ENCODE peak calls at places on chromosomes 6 and 20, in nine cellular contexts. One of them, this sample, is unnamed.

GRCh38 chr6:110233769-110234374 is 53.6 kb downstream of the CDC40 start:
- DNase-seq in PC-3: no peak
- DNase-seq in CD8-positive, alpha-beta memory T cell: no peak
- DNase-seq in right lobe of liver: no peak
- DNase-seq in transverse colon: no peak
- DNase-seq in GM23248: peak; percentile 30
- DNase-seq in uterus: no peak
- DNase-seq in pancreas: no peak
- DNase-seq in ovary: no peak
- DNase-seq in this sample: no peak

GRCh38 chr20:4040283-4041179 is 25.2 kb upstream of the RNF24 start:
- DNase-seq in GM23248: no peak
- DNase-seq in transverse colon: peak; percentile 29
- DNase-seq in CD8-positive, alpha-beta memory T cell: no peak
- DNase-seq in right lobe of liver: no peak
- DNase-seq in PC-3: peak; percentile 23
- DNase-seq in uterus: no peak
- DNase-seq in pancreas: no peak
- DNase-seq in ovary: no peak
- DNase-seq in this sample: no peak

GRCh38 chr6:113718588-113718987 is 138.6 kb upstream of the MARCKS start:
- DNase-seq in uterus: no peak
- DNase-seq in pancreas: no peak
- DNase-seq in PC-3: no peak
- DNase-seq in CD8-positive, alpha-beta memory T cell: no peak
- DNase-seq in right lobe of liver: no peak
- DNase-seq in ovary: no peak
- DNase-seq in transverse colon: no peak
- DNase-seq in GM23248: no peak
- DNase-seq in this sample: no peak

GRCh38 chr6:56223995-56224394 is 23.4 kb downstream of the COL21A1 start:
- DNase-seq in pancreas: no peak
- DNase-seq in transverse colon: no peak
- DNase-seq in CD8-positive, alpha-beta memory T cell: no peak
- DNase-seq in GM23248: peak; percentile 86
- DNase-seq in ovary: no peak
- DNase-seq in right lobe of liver: no peak
- DNase-seq in uterus: no peak
- DNase-seq in PC-3: peak; percentile 97
- DNase-seq in this sample: peak; percentile 79

GRCh38 chr6:52779237-52779636 is 16.0 kb upstream of the GSTA2 start:
- DNase-seq in ovary: no peak
- DNase-seq in transverse colon: no peak
- DNase-seq in pancreas: no peak
- DNase-seq in uterus: no peak
- DNase-seq in PC-3: no peak
- DNase-seq in right lobe of liver: no peak
- DNase-seq in CD8-positive, alpha-beta memory T cell: no peak
- DNase-seq in GM23248: no peak
- DNase-seq in this sample: no peak

GRCh38 chr6:111530777-111531176 is 47.8 kb upstream of the REV3L start:
- DNase-seq in CD8-positive, alpha-beta memory T cell: no peak
- DNase-seq in right lobe of liver: no peak
- DNase-seq in pancreas: no peak
- DNase-seq in uterus: no peak
- DNase-seq in PC-3: no peak
- DNase-seq in transverse colon: no peak
- DNase-seq in ovary: no peak
- DNase-seq in GM23248: no peak
- DNase-seq in this sample: no peak

GRCh38 chr6:74863968-74864367 is 341.9 kb downstream of the COL12A1 start:
- DNase-seq in GM23248: no peak
- DNase-seq in CD8-positive, alpha-beta memory T cell: no peak
- DNase-seq in transverse colon: no peak
- DNase-seq in uterus: peak; percentile 55
- DNase-seq in PC-3: no peak
- DNase-seq in pancreas: no peak
- DNase-seq in right lobe of liver: no peak
- DNase-seq in ovary: no peak
- DNase-seq in this sample: no peak

GRCh38 chr20:11726021-11726420 is 191.7 kb upstream of the BTBD3 start:
- DNase-seq in right lobe of liver: no peak
- DNase-seq in ovary: no peak
- DNase-seq in CD8-positive, alpha-beta memory T cell: no peak
- DNase-seq in pancreas: no peak
- DNase-seq in PC-3: no peak
- DNase-seq in GM23248: no peak
- DNase-seq in transverse colon: no peak
- DNase-seq in uterus: no peak
- DNase-seq in this sample: peak; percentile 5

GRCh38 chr20:56875052-56875663 is 246.1 kb downstream of the TFAP2C start:
- DNase-seq in PC-3: peak; percentile 99
- DNase-seq in transverse colon: peak; percentile 10
- DNase-seq in uterus: no peak
- DNase-seq in CD8-positive, alpha-beta memory T cell: no peak
- DNase-seq in ovary: no peak
- DNase-seq in right lobe of liver: no peak
- DNase-seq in GM23248: peak; percentile 88
- DNase-seq in pancreas: no peak
- DNase-seq in this sample: peak; percentile 85

GRCh38 chr20:35742741-35743523 is 872 bp upstream of the RBM39 start:
- DNase-seq in uterus: no peak
- DNase-seq in pancreas: no peak
- DNase-seq in ovary: no peak
- DNase-seq in transverse colon: no peak
- DNase-seq in PC-3: no peak
- DNase-seq in right lobe of liver: no peak
- DNase-seq in CD8-positive, alpha-beta memory T cell: no peak
- DNase-seq in GM23248: peak; percentile 34
- DNase-seq in this sample: no peak

GRCh38 chr20:56237337-56237736 is 11.2 kb upstream of the MC3R start:
- DNase-seq in GM23248: no peak
- DNase-seq in ovary: no peak
- DNase-seq in pancreas: no peak
- DNase-seq in uterus: no peak
- DNase-seq in right lobe of liver: no peak
- DNase-seq in transverse colon: no peak
- DNase-seq in CD8-positive, alpha-beta memory T cell: no peak
- DNase-seq in PC-3: no peak
- DNase-seq in this sample: no peak

GRCh38 chr6:6905961-6906518 is 201.7 kb upstream of the RREB1 start:
- DNase-seq in CD8-positive, alpha-beta memory T cell: no peak
- DNase-seq in right lobe of liver: no peak
- DNase-seq in GM23248: no peak
- DNase-seq in PC-3: no peak
- DNase-seq in uterus: no peak
- DNase-seq in pancreas: no peak
- DNase-seq in transverse colon: no peak
- DNase-seq in ovary: no peak
- DNase-seq in this sample: no peak

GRCh38 chr6:37074053-37074827 is 68.8 kb downstream of the FGD2 start:
- DNase-seq in CD8-positive, alpha-beta memory T cell: no peak
- DNase-seq in right lobe of liver: no peak
- DNase-seq in pancreas: no peak
- DNase-seq in uterus: peak; percentile 74
- DNase-seq in GM23248: peak; percentile 26
- DNase-seq in PC-3: peak; percentile 14
- DNase-seq in transverse colon: no peak
- DNase-seq in ovary: no peak
- DNase-seq in this sample: no peak

GRCh38 chr6:36386495-36387439 is 702 bp downstream of the ETV7 start:
- DNase-seq in transverse colon: peak; percentile 47
- DNase-seq in PC-3: peak; percentile 40
- DNase-seq in CD8-positive, alpha-beta memory T cell: no peak
- DNase-seq in right lobe of liver: no peak
- DNase-seq in GM23248: peak; percentile 72
- DNase-seq in uterus: peak; percentile 41
- DNase-seq in pancreas: no peak
- DNase-seq in ovary: peak; percentile 44
- DNase-seq in this sample: peak; percentile 56

GRCh38 chr20:34639755-34640222 is 37.1 kb downstream of the PIGU start:
- DNase-seq in transverse colon: peak; percentile 87
- DNase-seq in PC-3: peak; percentile 1
- DNase-seq in GM23248: no peak
- DNase-seq in right lobe of liver: no peak
- DNase-seq in ovary: no peak
- DNase-seq in uterus: no peak
- DNase-seq in pancreas: peak; percentile 49
- DNase-seq in CD8-positive, alpha-beta memory T cell: no peak
- DNase-seq in this sample: no peak

GRCh38 chr6:80280258-80281010 is 174.0 kb downstream of the BCKDHB start:
- DNase-seq in GM23248: peak; percentile 53
- DNase-seq in PC-3: peak; percentile 4
- DNase-seq in ovary: no peak
- DNase-seq in uterus: no peak
- DNase-seq in CD8-positive, alpha-beta memory T cell: no peak
- DNase-seq in transverse colon: no peak
- DNase-seq in pancreas: no peak
- DNase-seq in right lobe of liver: no peak
- DNase-seq in this sample: peak; percentile 27

GRCh38 chr6:46862381-46862780 is 59.4 kb downstream of the ADGRF5 start:
- DNase-seq in transverse colon: no peak
- DNase-seq in CD8-positive, alpha-beta memory T cell: no peak
- DNase-seq in GM23248: no peak
- DNase-seq in PC-3: no peak
- DNase-seq in uterus: no peak
- DNase-seq in ovary: no peak
- DNase-seq in pancreas: no peak
- DNase-seq in right lobe of liver: no peak
- DNase-seq in this sample: no peak

GRCh38 chr6:121335111-121336008 is 1.1 kb upstream of the TBC1D32 start:
- DNase-seq in uterus: no peak
- DNase-seq in PC-3: no peak
- DNase-seq in CD8-positive, alpha-beta memory T cell: no peak
- DNase-seq in GM23248: peak; percentile 40
- DNase-seq in ovary: no peak
- DNase-seq in right lobe of liver: no peak
- DNase-seq in pancreas: no peak
- DNase-seq in transverse colon: no peak
- DNase-seq in this sample: no peak

DNA sequence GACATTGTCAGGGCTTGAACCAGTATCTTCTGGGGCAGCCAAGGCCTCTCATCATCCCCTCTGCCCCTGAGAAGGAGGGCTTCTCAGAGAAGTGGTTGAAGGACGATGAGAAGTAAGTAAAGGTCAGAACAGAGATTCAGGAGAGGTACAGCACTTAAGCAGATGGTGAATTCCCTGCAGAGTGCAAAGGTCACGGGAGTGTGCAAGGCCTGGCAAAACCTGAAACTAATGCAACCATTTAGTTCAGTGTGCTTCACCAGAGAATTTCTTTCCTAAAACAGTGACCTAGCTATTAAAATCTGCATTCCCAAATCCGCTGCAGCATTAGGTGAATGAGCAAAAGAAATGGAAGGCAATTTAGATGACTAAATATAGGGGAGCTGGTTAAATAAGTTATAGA is 58.4 kb downstream of the TRERF1 start:
- DNase-seq in uterus: no peak
- DNase-seq in PC-3: no peak
- DNase-seq in CD8-positive, alpha-beta memory T cell: no peak
- DNase-seq in ovary: no peak
- DNase-seq in GM23248: no peak
- DNase-seq in pancreas: no peak
- DNase-seq in transverse colon: peak; percentile 33
- DNase-seq in right lobe of liver: peak; percentile 42
- DNase-seq in this sample: no peak
- H3K27ac ChIP-seq in uterus: no peak overlapping the region
- H3K27ac ChIP-seq in PC-3: no peak overlapping the region
- H3K27ac ChIP-seq in CD8-positive, alpha-beta memory T cell: no peak overlapping the region
- H3K27ac ChIP-seq in ovary: no peak overlapping the region
- H3K27ac ChIP-seq in GM23248: no peak overlapping the region
- H3K27ac ChIP-seq in pancreas: no peak overlapping the region
- H3K27ac ChIP-seq in transverse colon: no peak overlapping the region
- H3K27ac ChIP-seq in right lobe of liver: no peak overlapping the region
- H3K27ac ChIP-seq in this sample: no peak overlapping the region

GRCh38 chr6:149863846-149864577 is at the start of gene LRP11:
- DNase-seq in ovary: peak; percentile 90
- DNase-seq in PC-3: peak; percentile 88
- DNase-seq in uterus: peak; percentile 82
- DNase-seq in CD8-positive, alpha-beta memory T cell: peak; percentile 72
- DNase-seq in right lobe of liver: peak; percentile 94
- DNase-seq in transverse colon: peak; percentile 93
- DNase-seq in pancreas: peak; percentile 90
- DNase-seq in GM23248: peak; percentile 94
- DNase-seq in this sample: peak; percentile 69

GRCh38 chr6:149863596-149863845 is 638 bp downstream of the LRP11 start:
- DNase-seq in pancreas: no peak
- DNase-seq in right lobe of liver: no peak
- DNase-seq in uterus: no peak
- DNase-seq in PC-3: no peak
- DNase-seq in CD8-positive, alpha-beta memory T cell: no peak
- DNase-seq in transverse colon: no peak
- DNase-seq in ovary: no peak
- DNase-seq in GM23248: no peak
- DNase-seq in this sample: no peak

GRCh38 chr6:149864578-149865535 is 698 bp upstream of the LRP11 start:
- DNase-seq in transverse colon: no peak
- DNase-seq in CD8-positive, alpha-beta memory T cell: no peak
- DNase-seq in right lobe of liver: no peak
- DNase-seq in PC-3: peak; percentile 71
- DNase-seq in pancreas: no peak
- DNase-seq in ovary: no peak
- DNase-seq in uterus: no peak
- DNase-seq in GM23248: peak; percentile 88
- DNase-seq in this sample: peak; percentile 79

GRCh38 chr6:149861603-149862423 is 2.3 kb downstream of the LRP11 start:
- DNase-seq in transverse colon: no peak
- DNase-seq in right lobe of liver: no peak
- DNase-seq in PC-3: no peak
- DNase-seq in GM23248: peak; percentile 10
- DNase-seq in CD8-positive, alpha-beta memory T cell: no peak
- DNase-seq in uterus: no peak
- DNase-seq in ovary: no peak
- DNase-seq in pancreas: no peak
- DNase-seq in this sample: no peak

GRCh38 chr6:149862901-149863595 is 1.1 kb downstream of the LRP11 start:
- DNase-seq in right lobe of liver: peak; percentile 85
- DNase-seq in transverse colon: peak; percentile 67
- DNase-seq in pancreas: peak; percentile 78
- DNase-seq in PC-3: peak; percentile 87
- DNase-seq in ovary: peak; percentile 65
- DNase-seq in GM23248: peak; percentile 89
- DNase-seq in uterus: peak; percentile 58
- DNase-seq in CD8-positive, alpha-beta memory T cell: peak; percentile 10
- DNase-seq in this sample: no peak
- H3K27ac ChIP-seq in right lobe of liver: peak overlapping the region; percentile 88
- H3K27ac ChIP-seq in transverse colon: peak overlapping the region; percentile 91
- H3K27ac ChIP-seq in pancreas: peak overlapping the region; percentile 96
- H3K27ac ChIP-seq in PC-3: peak overlapping the region; percentile 43
- H3K27ac ChIP-seq in ovary: peak overlapping the region; percentile 82
- H3K27ac ChIP-seq in GM23248: peak overlapping the region; percentile 95
- H3K27ac ChIP-seq in uterus: peak overlapping the region; percentile 95
- H3K27ac ChIP-seq in CD8-positive, alpha-beta memory T cell: no peak overlapping the region
- H3K27ac ChIP-seq in this sample: peak overlapping the region; percentile 84

GRCh38 chr20:50142812-50143211 is 10.7 kb downstream of the PEDS1 start:
- DNase-seq in uterus: no peak
- DNase-seq in right lobe of liver: no peak
- DNase-seq in ovary: no peak
- DNase-seq in transverse colon: no peak
- DNase-seq in GM23248: no peak
- DNase-seq in CD8-positive, alpha-beta memory T cell: no peak
- DNase-seq in pancreas: no peak
- DNase-seq in PC-3: no peak
- DNase-seq in this sample: no peak
- H3K27ac ChIP-seq in uterus: no peak overlapping the region
- H3K27ac ChIP-seq in right lobe of liver: no peak overlapping the region
- H3K27ac ChIP-seq in ovary: no peak overlapping the region
- H3K27ac ChIP-seq in transverse colon: no peak overlapping the region
- H3K27ac ChIP-seq in GM23248: no peak overlapping the region
- H3K27ac ChIP-seq in CD8-positive, alpha-beta memory T cell: no peak overlapping the region
- H3K27ac ChIP-seq in pancreas: no peak overlapping the region
- H3K27ac ChIP-seq in PC-3: no peak overlapping the region
- H3K27ac ChIP-seq in this sample: no peak overlapping the region

GRCh38 chr6:158018370-158018771 is 36.7 kb downstream of the SYNJ2 start:
- DNase-seq in right lobe of liver: no peak
- DNase-seq in GM23248: no peak
- DNase-seq in uterus: no peak
- DNase-seq in ovary: no peak
- DNase-seq in transverse colon: no peak
- DNase-seq in pancreas: no peak
- DNase-seq in CD8-positive, alpha-beta memory T cell: no peak
- DNase-seq in PC-3: no peak
- DNase-seq in this sample: no peak
- H3K27ac ChIP-seq in right lobe of liver: no peak overlapping the region
- H3K27ac ChIP-seq in GM23248: no peak overlapping the region
- H3K27ac ChIP-seq in uterus: no peak overlapping the region
- H3K27ac ChIP-seq in ovary: no peak overlapping the region
- H3K27ac ChIP-seq in transverse colon: peak overlapping the region; percentile 61
- H3K27ac ChIP-seq in pancreas: peak overlapping the region; percentile 56
- H3K27ac ChIP-seq in CD8-positive, alpha-beta memory T cell: no peak overlapping the region
- H3K27ac ChIP-seq in PC-3: no peak overlapping the region
- H3K27ac ChIP-seq in this sample: peak overlapping the region; percentile 82